ENCODE peak calls at places on chromosome 17, in five cellular contexts. B, E, R, A and X are unnamed samples.

GRCh38 chr17:53039981-53040380 is 782.7 kb upstream of the KIF2B start:
- DNase-seq in B (no peak), E (no peak), R (no peak), A (no peak), X (no peak)

GRCh38 chr17:50420419-50421112 is 5.5 kb upstream of the ACSF2 start:
- DNase-seq in B (no peak), E (no peak), R (no peak), A (no peak), X (no peak)

GRCh38 chr17:81512984-81513668 is 527 bp upstream of the ACTG1 start:
- DNase-seq in B (peak; percentile 87), E (peak; percentile 43), R (peak; percentile 70), A (peak; percentile 91), X (peak; percentile 75)

GRCh38 chr17:45296003-45296832 is 20.6 kb downstream of the MAP3K14 start:
- DNase-seq in B (no peak), E (peak; percentile 62), R (no peak), A (peak; percentile 69), X (no peak)

GRCh38 chr17:17181666-17182600 is 24.2 kb downstream of the PLD6 start:
- DNase-seq in B (no peak), E (no peak), R (no peak), A (no peak), X (no peak)

GRCh38 chr17:44257815-44258750 is 9.9 kb downstream of the SLC4A1 start:
- DNase-seq in B (no peak), E (no peak), R (no peak), A (no peak), X (no peak)

GRCh38 chr17:36566081-36566480 is 21.4 kb downstream of the GGNBP2 start:
- DNase-seq in B (no peak), E (no peak), R (no peak), A (no peak), X (no peak)

GRCh38 chr17:28618464-28618863 is 4.5 kb upstream of the RSKR start:
- DNase-seq in B (no peak), E (no peak), R (no peak), A (no peak), X (no peak)

GRCh38 chr17:17540278-17540906 is 44.2 kb upstream of the RASD1 start:
- DNase-seq in B (peak; percentile 59), E (no peak), R (no peak), A (peak; percentile 47), X (peak; percentile 64)

GRCh38 chr17:73307130-73307529 is 4.7 kb downstream of the CDC42EP4 start:
- DNase-seq in B (no peak), E (no peak), R (no peak), A (no peak), X (peak; percentile 74)

GRCh38 chr17:2178798-2179505 is 124.0 kb downstream of the HIC1 start:
- DNase-seq in B (no peak), E (no peak), R (no peak), A (peak; percentile 84), X (peak; percentile 59)

GRCh38 chr17:1413281-1413791 is 13.3 kb upstream of the YWHAE start:
- DNase-seq in B (no peak), E (peak; percentile 86), R (peak; percentile 77), A (peak; percentile 77), X (peak; percentile 91)

GRCh38 chr17:15133143-15133542 is 132.0 kb downstream of the PMP22 start:
- DNase-seq in B (no peak), E (no peak), R (no peak), A (no peak), X (no peak)

GRCh38 chr17:45251931-45252330 is 10.0 kb downstream of the SPATA32 start:
- DNase-seq in B (no peak), E (no peak), R (no peak), A (no peak), X (no peak)

GRCh38 chr17:68601565-68602266 is 549 bp upstream of the FAM20A start:
- DNase-seq in B (no peak), E (no peak), R (no peak), A (no peak), X (peak; percentile 45)

GRCh38 chr17:34886831-34887230 is 74.4 kb downstream of the CCT6B start:
- DNase-seq in B (no peak), E (no peak), R (no peak), A (no peak), X (no peak)

GRCh38 chr17:38464723-38465419 is 36.6 kb downstream of the ARHGAP23 start:
- DNase-seq in B (peak; percentile 55), E (peak; percentile 94), R (peak; percentile 76), A (peak; percentile 94), X (peak; percentile 93)
- H3K4me1 ChIP-seq in B (peaks cover 10% of the 10 kb centered on the region), E (peaks cover 26% of the 10 kb centered on the region), R (peaks cover 2% of the 10 kb centered on the region), A (peaks cover 5% of the 10 kb centered on the region), X (peaks cover 48% of the 10 kb centered on the region)

DNA sequence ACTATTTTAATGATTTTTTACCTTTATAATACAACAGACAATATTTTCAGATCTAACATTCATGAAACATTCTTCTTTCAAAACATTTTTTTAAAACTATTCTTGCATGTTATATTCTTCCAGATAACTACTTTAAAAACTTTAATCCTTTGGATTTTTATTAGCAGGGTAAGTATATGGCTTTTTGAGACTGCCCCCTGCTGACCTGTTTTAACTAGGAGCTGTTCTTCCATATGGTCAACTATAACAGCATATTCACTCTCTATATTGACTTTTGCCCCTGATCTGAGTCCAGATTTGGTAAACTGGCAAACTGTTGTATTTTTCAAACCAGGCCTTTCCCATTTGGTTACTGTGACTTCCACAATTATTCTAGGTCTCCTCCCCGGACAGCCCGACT is 16.5 kb downstream of the ZNF18 start:
- DNase-seq in B (no peak), E (no peak), R (no peak), A (no peak), X (no peak)
- TF ChIP-seq CTCF in B (peak; percentile 43), E (peak; percentile 23), R (no peak), A (no peak), X (no peak)

DNA sequence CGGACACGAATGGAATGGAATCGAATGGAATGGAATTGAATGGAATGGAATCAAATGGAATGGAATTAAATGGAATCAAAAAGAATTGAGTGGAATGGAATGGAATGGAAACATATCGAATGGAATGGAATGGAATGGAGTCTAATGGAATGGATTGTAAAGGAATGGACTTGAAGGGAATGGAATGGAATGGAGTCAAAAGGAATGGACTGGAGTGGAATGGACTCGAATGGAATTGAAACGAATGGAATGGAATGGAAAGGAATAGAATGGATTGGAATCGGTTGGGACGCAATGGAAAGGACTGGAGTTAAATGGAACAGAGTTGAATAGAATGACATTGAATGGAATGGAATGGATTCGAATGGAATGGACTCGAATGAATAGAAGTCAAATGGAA is 486.9 kb upstream of the WSB1 start:
- DNase-seq in B (no peak), E (no peak), R (no peak), A (no peak), X (no peak)
- H3K9me3 ChIP-seq in B (peaks cover 65% of the 10 kb centered on the region), E (peaks cover 2% of the 10 kb centered on the region), R (peaks cover 2% of the 10 kb centered on the region), A (peaks cover 67% of the 10 kb centered on the region), X (peaks cover 75% of the 10 kb centered on the region)

DNA sequence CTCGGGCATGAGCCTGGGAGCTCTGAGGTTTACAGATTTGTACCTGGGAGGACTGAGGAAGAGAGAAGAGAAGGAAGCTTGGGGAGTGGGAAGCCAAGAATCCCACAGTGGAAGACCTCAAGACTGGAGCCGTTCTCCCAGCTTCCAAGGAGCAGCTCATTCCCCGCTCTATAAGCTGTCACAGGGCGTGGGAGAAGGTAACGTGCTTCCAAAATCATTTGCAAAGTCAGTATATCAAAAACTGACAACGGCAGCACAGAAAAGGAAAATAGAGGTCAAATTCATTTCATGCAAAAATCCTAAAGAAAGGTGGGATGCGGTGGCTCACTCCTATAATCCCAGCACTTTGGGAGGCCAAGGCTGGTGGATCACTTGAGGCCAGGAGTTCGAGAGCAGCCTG is 7.8 kb downstream of the PIK3R5 start:
- DNase-seq in B (no peak), E (no peak), R (no peak), A (no peak), X (no peak)
- H3K4me1 ChIP-seq in B (peaks cover 6% of the 10 kb centered on the region), E (no peaks in the 10 kb centered on the region), R (no peaks in the 10 kb centered on the region), A (no peaks in the 10 kb centered on the region), X (no peaks in the 10 kb centered on the region)